ENCODE peak calls at places on chromosome 21, in six cellular contexts. One of them, this sample, is unnamed.

GRCh38 chr21:41369105-41369914 is 7.5 kb downstream of the MX2 start:
- DNase-seq in prostate gland: no peak
- DNase-seq in neuronal stem cell: peak; percentile 56
- DNase-seq in SJSA1: no peak
- DNase-seq in ovary: peak; percentile 53
- DNase-seq in CD8-positive, alpha-beta T cell: peak; percentile 60
- DNase-seq in this sample: peak; percentile 48

GRCh38 chr21:37380349-37381323 is 14.1 kb downstream of the DYRK1A start:
- DNase-seq in CD8-positive, alpha-beta T cell: no peak
- DNase-seq in prostate gland: peak; percentile 27
- DNase-seq in neuronal stem cell: no peak
- DNase-seq in SJSA1: no peak
- DNase-seq in ovary: no peak
- DNase-seq in this sample: no peak

GRCh38 chr21:26144026-26144425 is 26.5 kb downstream of the APP start:
- DNase-seq in SJSA1: no peak
- DNase-seq in ovary: no peak
- DNase-seq in CD8-positive, alpha-beta T cell: no peak
- DNase-seq in neuronal stem cell: no peak
- DNase-seq in prostate gland: no peak
- DNase-seq in this sample: no peak

GRCh38 chr21:42737969-42738590 is 84.7 kb downstream of the PDE9A start:
- DNase-seq in prostate gland: no peak
- DNase-seq in ovary: peak; percentile 80
- DNase-seq in CD8-positive, alpha-beta T cell: peak; percentile 27
- DNase-seq in neuronal stem cell: no peak
- DNase-seq in SJSA1: no peak
- DNase-seq in this sample: peak; percentile 74

GRCh38 chr21:29245104-29245643 is 53.5 kb upstream of the BACH1 start:
- DNase-seq in neuronal stem cell: no peak
- DNase-seq in prostate gland: no peak
- DNase-seq in ovary: no peak
- DNase-seq in SJSA1: no peak
- DNase-seq in CD8-positive, alpha-beta T cell: no peak
- DNase-seq in this sample: no peak

GRCh38 chr21:41610042-41610839 is 102.3 kb upstream of the TMPRSS2 start:
- DNase-seq in ovary: no peak
- DNase-seq in neuronal stem cell: no peak
- DNase-seq in CD8-positive, alpha-beta T cell: no peak
- DNase-seq in SJSA1: peak; percentile 73
- DNase-seq in prostate gland: no peak
- DNase-seq in this sample: peak; percentile 63

GRCh38 chr21:41622831-41623548 is 115.0 kb upstream of the TMPRSS2 start:
- DNase-seq in CD8-positive, alpha-beta T cell: no peak
- DNase-seq in prostate gland: no peak
- DNase-seq in neuronal stem cell: no peak
- DNase-seq in ovary: no peak
- DNase-seq in SJSA1: peak; percentile 78
- DNase-seq in this sample: no peak

GRCh38 chr21:26169611-26170470 is 729 bp downstream of the APP start:
- DNase-seq in neuronal stem cell: peak; percentile 58
- DNase-seq in SJSA1: peak; percentile 62
- DNase-seq in ovary: peak; percentile 68
- DNase-seq in prostate gland: peak; percentile 60
- DNase-seq in CD8-positive, alpha-beta T cell: peak; percentile 24
- DNase-seq in this sample: peak; percentile 88

GRCh38 chr21:35326677-35327076 is 277.6 kb upstream of the RUNX1 start:
- DNase-seq in neuronal stem cell: no peak
- DNase-seq in ovary: no peak
- DNase-seq in SJSA1: no peak
- DNase-seq in CD8-positive, alpha-beta T cell: no peak
- DNase-seq in prostate gland: no peak
- DNase-seq in this sample: no peak

GRCh38 chr21:45630876-45631275 is 12.6 kb upstream of the PCBP3 start:
- DNase-seq in prostate gland: no peak
- DNase-seq in neuronal stem cell: no peak
- DNase-seq in CD8-positive, alpha-beta T cell: no peak
- DNase-seq in SJSA1: no peak
- DNase-seq in ovary: no peak
- DNase-seq in this sample: peak; percentile 37

GRCh38 chr21:45634511-45635183 is 8.9 kb upstream of the PCBP3 start:
- DNase-seq in SJSA1: no peak
- DNase-seq in CD8-positive, alpha-beta T cell: no peak
- DNase-seq in ovary: no peak
- DNase-seq in neuronal stem cell: no peak
- DNase-seq in prostate gland: no peak
- DNase-seq in this sample: no peak

GRCh38 chr21:45631540-45631939 is 12.0 kb upstream of the PCBP3 start:
- DNase-seq in prostate gland: no peak
- DNase-seq in SJSA1: no peak
- DNase-seq in neuronal stem cell: no peak
- DNase-seq in CD8-positive, alpha-beta T cell: no peak
- DNase-seq in ovary: no peak
- DNase-seq in this sample: no peak

GRCh38 chr21:45632165-45632896 is 11.2 kb upstream of the PCBP3 start:
- DNase-seq in ovary: no peak
- DNase-seq in SJSA1: no peak
- DNase-seq in CD8-positive, alpha-beta T cell: no peak
- DNase-seq in neuronal stem cell: no peak
- DNase-seq in prostate gland: no peak
- DNase-seq in this sample: no peak

DNA sequence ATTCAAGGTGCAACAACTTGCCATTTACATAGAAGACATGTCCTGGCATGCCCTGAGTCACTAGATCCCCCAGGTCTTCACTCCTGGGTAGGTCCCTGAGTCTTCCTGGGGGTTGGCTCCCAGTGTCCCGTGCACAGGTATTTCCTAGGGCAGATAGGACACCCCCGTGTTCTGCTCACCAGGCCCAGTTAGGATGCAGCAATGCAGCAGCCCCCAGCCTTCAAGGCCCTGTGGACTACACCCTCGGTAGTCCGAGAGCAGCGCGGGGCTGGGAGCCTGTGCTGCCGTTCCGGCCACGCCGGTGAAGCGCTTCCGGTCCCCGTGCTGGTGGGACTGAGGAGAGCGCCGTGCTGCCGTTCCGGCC is 10.6 kb upstream of the PCBP3 start:
- DNase-seq in neuronal stem cell: no peak
- DNase-seq in prostate gland: no peak
- DNase-seq in ovary: no peak
- DNase-seq in CD8-positive, alpha-beta T cell: no peak
- DNase-seq in SJSA1: no peak
- DNase-seq in this sample: no peak
- H3K4me3 ChIP-seq in neuronal stem cell: no peak overlapping the region
- H3K4me3 ChIP-seq in prostate gland: no peak overlapping the region
- H3K4me3 ChIP-seq in ovary: no peak overlapping the region
- H3K4me3 ChIP-seq in CD8-positive, alpha-beta T cell: no peak overlapping the region
- H3K4me3 ChIP-seq in SJSA1: no peak overlapping the region
- H3K4me3 ChIP-seq in this sample: no peak overlapping the region

GRCh38 chr21:34073749-34074282 is 438 bp downstream of the MRPS6 start:
- DNase-seq in prostate gland: peak; percentile 13
- DNase-seq in ovary: peak; percentile 73
- DNase-seq in SJSA1: no peak
- DNase-seq in CD8-positive, alpha-beta T cell: peak; percentile 56
- DNase-seq in neuronal stem cell: no peak
- DNase-seq in this sample: peak; percentile 55

GRCh38 chr21:34075099-34075425 is 1.7 kb downstream of the MRPS6 start:
- DNase-seq in prostate gland: no peak
- DNase-seq in CD8-positive, alpha-beta T cell: no peak
- DNase-seq in ovary: no peak
- DNase-seq in neuronal stem cell: no peak
- DNase-seq in SJSA1: no peak
- DNase-seq in this sample: no peak

GRCh38 chr21:34073032-34073748 is at the start of the genes MRPS6 and SLC5A3:
- DNase-seq in CD8-positive, alpha-beta T cell: peak; percentile 72
- DNase-seq in ovary: peak; percentile 90
- DNase-seq in neuronal stem cell: peak; percentile 88
- DNase-seq in SJSA1: peak; percentile 87
- DNase-seq in prostate gland: peak; percentile 79
- DNase-seq in this sample: peak; percentile 95

GRCh38 chr21:34075760-34076159 is 2.4 kb downstream of the MRPS6 start:
- DNase-seq in ovary: no peak
- DNase-seq in prostate gland: no peak
- DNase-seq in CD8-positive, alpha-beta T cell: no peak
- DNase-seq in neuronal stem cell: no peak
- DNase-seq in SJSA1: no peak
- DNase-seq in this sample: no peak

GRCh38 chr21:34074283-34075098 is 1.1 kb downstream of the MRPS6 start:
- DNase-seq in SJSA1: no peak
- DNase-seq in ovary: peak; percentile 38
- DNase-seq in prostate gland: no peak
- DNase-seq in neuronal stem cell: no peak
- DNase-seq in CD8-positive, alpha-beta T cell: peak; percentile 12
- DNase-seq in this sample: no peak
- H3K4me1 ChIP-seq in SJSA1: peaks cover 21% of the 10 kb centered on the region
- H3K4me1 ChIP-seq in ovary: peaks cover 12% of the 10 kb centered on the region
- H3K4me1 ChIP-seq in prostate gland: peaks cover 10% of the 10 kb centered on the region
- H3K4me1 ChIP-seq in neuronal stem cell: peaks cover 18% of the 10 kb centered on the region
- H3K4me1 ChIP-seq in CD8-positive, alpha-beta T cell: peaks cover 51% of the 10 kb centered on the region
- H3K4me1 ChIP-seq in this sample: peaks cover 7% of the 10 kb centered on the region

DNA sequence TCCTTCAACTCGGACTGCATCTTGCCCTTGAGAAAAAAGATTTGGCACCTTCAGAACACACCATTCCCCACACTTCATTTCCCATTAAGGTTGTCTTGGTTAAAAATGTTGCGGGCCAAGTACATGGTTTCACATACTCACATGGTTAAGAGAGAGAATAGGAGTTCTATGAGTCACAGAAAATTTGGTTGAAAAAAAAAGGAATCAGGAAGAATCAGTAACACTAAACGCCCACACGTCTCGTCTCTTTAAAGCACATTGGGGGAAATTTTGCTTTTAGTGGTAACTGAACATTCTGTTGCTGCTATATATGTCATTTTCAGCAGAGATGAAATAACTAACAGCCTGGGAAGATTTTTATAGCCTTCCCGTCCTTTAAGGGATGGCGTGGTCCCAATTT is 132.9 kb upstream of the ERG start:
- DNase-seq in SJSA1: no peak
- DNase-seq in neuronal stem cell: no peak
- DNase-seq in prostate gland: no peak
- DNase-seq in ovary: no peak
- DNase-seq in CD8-positive, alpha-beta T cell: no peak
- DNase-seq in this sample: no peak
- H3K27ac ChIP-seq in SJSA1: no peak overlapping the region
- H3K27ac ChIP-seq in neuronal stem cell: no peak overlapping the region
- H3K27ac ChIP-seq in prostate gland: no peak overlapping the region
- H3K27ac ChIP-seq in ovary: no peak overlapping the region
- H3K27ac ChIP-seq in CD8-positive, alpha-beta T cell: no peak overlapping the region
- H3K27ac ChIP-seq in this sample: no peak overlapping the region

DNA sequence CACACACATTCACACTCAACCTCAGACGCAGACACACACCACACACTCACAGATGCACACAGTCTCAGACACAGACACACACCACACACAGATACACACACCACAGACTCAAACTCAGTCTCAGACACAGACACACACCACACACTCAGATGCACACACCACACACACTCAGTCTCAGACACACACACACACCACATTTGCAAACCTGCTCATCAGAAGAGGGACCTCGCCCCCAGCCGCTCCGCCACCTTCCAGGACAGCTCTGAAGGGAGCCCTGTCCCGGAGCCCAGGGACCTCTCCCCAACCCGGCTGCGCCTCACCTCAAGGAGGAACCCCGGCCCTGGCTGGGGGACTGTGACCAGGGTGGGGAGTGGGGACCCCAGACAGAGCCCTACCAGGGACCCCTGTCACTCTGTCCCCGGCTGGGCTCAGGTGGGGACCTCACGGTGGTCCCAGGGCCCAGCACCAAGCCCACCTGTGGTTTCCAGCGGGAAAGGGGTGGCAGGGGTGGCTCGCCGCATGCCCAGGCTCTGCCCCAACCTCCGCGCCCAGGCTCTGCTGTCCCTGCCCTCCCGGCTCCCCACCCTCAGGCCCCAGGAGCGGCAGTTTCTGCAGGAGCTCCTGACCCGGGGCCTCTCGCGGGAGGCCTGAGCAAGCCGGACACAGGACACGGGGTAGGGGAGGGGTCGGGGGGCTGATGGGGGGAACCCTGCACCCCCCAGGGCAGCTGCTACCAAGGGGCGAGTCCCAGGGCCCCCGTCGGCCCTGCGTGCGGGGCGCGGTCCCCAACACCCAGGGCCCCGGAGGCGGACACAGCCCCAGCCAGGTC is 701 bp upstream of the COL6A2 start:
- DNase-seq in prostate gland: peak; percentile 3
- DNase-seq in ovary: peak; percentile 69
- DNase-seq in SJSA1: no peak
- DNase-seq in neuronal stem cell: no peak
- DNase-seq in CD8-positive, alpha-beta T cell: no peak
- DNase-seq in this sample: peak; percentile 64
- H3K4me3 ChIP-seq in prostate gland: peak overlapping the region; percentile 86
- H3K4me3 ChIP-seq in ovary: peak overlapping the region; percentile 76
- H3K4me3 ChIP-seq in SJSA1: peak overlapping the region; percentile 94
- H3K4me3 ChIP-seq in neuronal stem cell: peak overlapping the region; percentile 17
- H3K4me3 ChIP-seq in CD8-positive, alpha-beta T cell: no peak overlapping the region
- H3K4me3 ChIP-seq in this sample: peak overlapping the region; percentile 94

GRCh38 chr21:33259995-33260394 is 6.2 kb upstream of the IL10RB start:
- DNase-seq in ovary: no peak
- DNase-seq in SJSA1: no peak
- DNase-seq in CD8-positive, alpha-beta T cell: no peak
- DNase-seq in neuronal stem cell: no peak
- DNase-seq in prostate gland: no peak
- DNase-seq in this sample: no peak
- H3K4me1 ChIP-seq in ovary: peaks cover 2% of the 10 kb centered on the region
- H3K4me1 ChIP-seq in SJSA1: peaks cover 6% of the 10 kb centered on the region
- H3K4me1 ChIP-seq in CD8-positive, alpha-beta T cell: peaks cover 27% of the 10 kb centered on the region
- H3K4me1 ChIP-seq in neuronal stem cell: no peaks in the 10 kb centered on the region
- H3K4me1 ChIP-seq in prostate gland: no peaks in the 10 kb centered on the region
- H3K4me1 ChIP-seq in this sample: no peaks in the 10 kb centered on the region

This sample was measured in right cardiac atrium.